ENCODE peak calls at places on chromosomes 13 and 19, in five cellular contexts. J, G, F, Z and L are unnamed samples. For H3K36me3, the result is how much of the 10 kb centered on the place peaks cover.

GRCh38 chr13:65302691-65303090 is 1927.4 kb downstream of the PCDH9 start:
- DNase-seq in Z (no peak), F (no peak), G (no peak), J (no peak), L (no peak)

GRCh38 chr19:35868172-35868822 is at the start of gene APLP1:
- DNase-seq in Z (peak), G (peak), F (peak), J (peak), L (peak)

GRCh38 chr19:38527466-38528136 is 90.2 kb downstream of the MAP4K1 start:
- DNase-seq in F (no peak), Z (no peak), J (no peak), G (no peak), L (no peak)

GRCh38 chr13:101917833-101918755 is 465.6 kb downstream of the ITGBL1 start:
- DNase-seq in Z (no peak), F (peak), G (no peak), J (peak), L (no peak)

GRCh38 chr19:49952906-49953305 is 8.1 kb downstream of the SIGLEC11 start:
- DNase-seq in G (no peak), J (no peak), Z (no peak), F (peak), L (no peak)

GRCh38 chr13:99408703-99409000 is 92.6 kb upstream of the TM9SF2 start:
- DNase-seq in Z (no peak), F (no peak), G (peak), J (no peak), L (no peak)

GRCh38 chr13:112873851-112874750 is 94.9 kb upstream of the MCF2L start:
- DNase-seq in Z (peak), F (peak), G (peak), J (peak), L (peak)

GRCh38 chr19:5338661-5339469 is 1.7 kb downstream of the PTPRS start:
- DNase-seq in Z (no peak), G (no peak), F (no peak), J (no peak), L (peak)

GRCh38 chr13:103006706-103007426 is 59.4 kb downstream of the SLC10A2 start:
- DNase-seq in F (no peak), G (no peak), J (no peak), Z (no peak), L (peak)

GRCh38 chr13:48318014-48318713 is 14.6 kb downstream of the RB1 start:
- DNase-seq in F (no peak), G (no peak), Z (no peak), J (no peak), L (peak)

GRCh38 chr19:15464394-15465385 is at the start of gene RASAL3:
- DNase-seq in J (no peak), F (peak), G (no peak), Z (no peak), L (peak)

GRCh38 chr19:34505321-34506025 is 23.9 kb downstream of the WTIP start:
- DNase-seq in G (peak), J (no peak), Z (no peak), F (no peak), L (no peak)

GRCh38 chr19:21314676-21315075 is 14.5 kb downstream of the ZNF708 start:
- DNase-seq in G (no peak), J (no peak), Z (peak), F (no peak), L (no peak)

GRCh38 chr19:4375620-4376228 is 24.6 kb downstream of the SH3GL1 start:
- DNase-seq in G (no peak), F (peak), J (peak), Z (peak), L (peak)

GRCh38 chr13:45662122-45662521 is 40.0 kb upstream of the CBY2 start:
- DNase-seq in F (no peak), J (no peak), G (no peak), Z (no peak), L (no peak)

GRCh38 chr13:29937836-29938235 is 87.4 kb upstream of the UBL3 start:
- DNase-seq in Z (no peak), G (no peak), F (no peak), J (no peak), L (no peak)

GRCh38 chr19:44401108-44401786 is at the start of gene ZNF285:
- DNase-seq in J (peak), G (peak), F (peak), Z (peak), L (peak)

GRCh38 chr19:9621156-9622037 is at the start of gene ZNF561:
- DNase-seq in J (peak), Z (peak), F (peak), G (peak), L (peak)

DNA sequence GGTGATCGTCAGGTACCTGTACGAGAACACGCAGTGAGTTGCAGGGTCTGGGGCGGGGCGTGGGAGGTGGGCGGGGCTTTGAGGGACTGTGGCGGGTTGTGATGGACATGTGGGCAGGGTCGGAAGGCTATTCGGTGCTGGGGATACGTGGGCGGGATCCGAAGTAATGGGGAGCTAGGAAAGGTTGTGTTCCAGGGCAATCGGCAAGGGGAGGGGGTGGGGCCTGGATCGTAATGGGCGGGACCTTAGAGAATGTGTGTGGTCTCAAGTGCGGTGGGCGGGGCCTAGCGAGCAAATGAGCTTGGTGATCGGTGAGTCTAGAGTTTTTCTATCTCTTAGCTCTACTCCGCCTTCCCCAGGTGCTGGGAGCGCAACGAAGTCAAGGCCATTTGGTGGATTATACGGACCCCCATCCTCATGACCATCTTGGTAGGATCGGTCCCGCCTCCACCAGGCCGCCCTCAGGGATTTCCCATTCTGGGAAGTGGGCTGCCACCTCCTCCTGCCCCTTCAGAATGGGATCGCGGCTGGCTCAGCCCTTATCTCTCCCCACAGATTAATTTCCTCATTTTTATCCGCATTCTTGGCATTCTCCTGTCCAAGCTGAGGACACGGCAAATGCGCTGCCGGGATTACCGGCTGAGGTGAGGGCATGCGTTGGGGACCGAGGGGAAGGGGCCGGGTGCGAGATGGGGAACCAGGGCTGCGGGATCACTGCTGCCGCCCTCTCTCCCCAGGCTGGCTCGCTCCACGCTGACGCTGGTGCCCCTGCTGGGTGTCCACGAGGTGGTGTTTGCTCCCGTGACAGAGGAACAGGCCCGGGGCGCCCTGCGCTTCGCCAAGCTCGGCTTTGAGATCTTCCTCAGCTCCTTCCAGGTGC is 9.6 kb downstream of the GIPR start:
- DNase-seq in G (peak), F (peak), J (peak), Z (peak), L (peak)
- H3K4me3 ChIP-seq in G (peak), F (no peak), J (peak), Z (no peak), L (peak)

DNA sequence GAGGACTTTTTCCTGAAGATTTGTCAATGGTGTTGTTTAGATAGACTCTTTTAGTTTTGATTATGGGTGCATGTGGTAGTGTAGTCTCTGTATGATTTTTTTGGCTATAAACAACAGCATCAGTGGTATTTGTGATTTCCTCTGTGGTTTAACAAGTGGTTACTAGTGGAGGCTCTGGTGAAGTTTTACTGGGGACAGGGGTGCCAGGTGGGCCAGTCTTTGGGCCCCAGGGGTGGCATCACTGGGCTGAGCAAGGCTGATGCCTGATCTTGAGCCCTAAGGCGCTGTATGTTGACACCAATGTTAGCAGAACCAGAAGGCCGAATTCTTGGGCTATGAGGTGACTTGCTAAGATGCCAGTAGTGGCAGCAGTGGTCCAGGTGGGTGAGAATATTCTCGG is 811.4 kb downstream of the DACH1 start:
- DNase-seq in Z (no peak), J (no peak), G (no peak), F (no peak), L (peak)
- H3K36me3 ChIP-seq in Z (under half), J (under half), G (under half), F (under half), L (under half)

GRCh38 chr19:18282788-18283141 is 1.3 kb upstream of the JUND start:
- DNase-seq in G (no peak), Z (no peak), J (no peak), F (no peak), L (no peak)
- H3K4me3 ChIP-seq in G (peak), Z (peak), J (no peak), F (no peak), L (no peak)

DNA sequence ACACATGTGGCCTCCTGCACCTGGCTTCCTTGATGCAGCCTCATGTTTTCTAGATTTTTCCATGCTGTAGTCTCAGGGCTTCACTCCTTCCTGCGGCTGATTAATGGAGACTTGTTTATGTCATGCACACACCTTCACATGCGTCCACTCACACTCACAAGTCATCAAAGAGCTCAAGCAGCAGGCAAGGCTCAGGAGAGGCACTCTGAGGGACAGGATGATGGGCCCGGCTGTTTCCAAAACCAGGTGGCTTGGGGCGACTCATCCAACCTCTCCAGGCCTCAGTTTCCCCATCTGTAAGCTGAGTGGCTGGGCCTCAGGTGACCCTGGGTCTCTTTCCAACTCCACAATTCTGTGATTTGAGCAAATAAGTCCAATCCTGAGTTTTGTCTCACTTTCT is 36.9 kb downstream of the RASA3 start:
- DNase-seq in G (peak), Z (no peak), J (no peak), F (peak), L (no peak)
- H3K36me3 ChIP-seq in G (under half), Z (under half), J (under half), F (under half), L (under half)